ENCODE peak calls at places on chromosome 13, in eight cellular contexts. P is mucosa of descending colon, T is breast epithelium, H is fibroblast of lung, J is keratinocyte, K is suprapubic skin, G is adrenal gland, A is upper lobe of right lung. S is an unnamed sample.

GRCh38 chr13:38900188-38900587 is 90.4 kb downstream of the STOML3 start:
- DNase-seq in P (no peak), T (no peak), H (no peak), J (no peak), K (no peak), G (no peak), A (no peak), S (no peak)

GRCh38 chr13:62061751-62062150 is 646.1 kb upstream of the PCDH20 start:
- DNase-seq in P (no peak), T (no peak), H (no peak), J (no peak), K (no peak), G (no peak), A (no peak), S (no peak)

GRCh38 chr13:53191091-53191490 is 162.5 kb downstream of the OLFM4 start:
- DNase-seq in P (no peak), T (no peak), H (peak; percentile 6), J (peak; percentile 50), K (no peak), G (no peak), A (no peak), S (no peak)

GRCh38 chr13:94182185-94182761 is 297.2 kb downstream of the DCT start:
- DNase-seq in P (no peak), T (no peak), H (no peak), J (no peak), K (no peak), G (no peak), A (no peak), S (no peak)

GRCh38 chr13:94205896-94206295 is 273.6 kb downstream of the DCT start:
- DNase-seq in P (no peak), T (no peak), H (no peak), J (no peak), K (no peak), G (no peak), A (no peak), S (no peak)

GRCh38 chr13:24713022-24713421 is 32.8 kb downstream of the ATP12A start:
- DNase-seq in P (no peak), T (no peak), H (peak; percentile 24), J (no peak), K (no peak), G (peak; percentile 68), A (no peak), S (no peak)

GRCh38 chr13:113209880-113210421 is 538 bp downstream of the CUL4A start:
- DNase-seq in P (peak; percentile 89), T (peak; percentile 46), H (peak; percentile 59), J (no peak), K (peak; percentile 77), G (no peak), A (peak; percentile 87), S (peak; percentile 93)

GRCh38 chr13:29543230-29544215 is 52.0 kb downstream of the SLC7A1 start:
- DNase-seq in P (no peak), T (no peak), H (peak; percentile 79), J (no peak), K (no peak), G (no peak), A (no peak), S (no peak)

GRCh38 chr13:42420304-42420703 is 148.4 kb downstream of the AKAP11 start:
- DNase-seq in P (no peak), T (no peak), H (no peak), J (no peak), K (no peak), G (no peak), A (no peak), S (no peak)

GRCh38 chr13:112510002-112510780 is 77.8 kb downstream of the TUBGCP3 start:
- DNase-seq in P (no peak), T (no peak), H (peak; percentile 69), J (no peak), K (no peak), G (peak; percentile 60), A (no peak), S (no peak)

DNA sequence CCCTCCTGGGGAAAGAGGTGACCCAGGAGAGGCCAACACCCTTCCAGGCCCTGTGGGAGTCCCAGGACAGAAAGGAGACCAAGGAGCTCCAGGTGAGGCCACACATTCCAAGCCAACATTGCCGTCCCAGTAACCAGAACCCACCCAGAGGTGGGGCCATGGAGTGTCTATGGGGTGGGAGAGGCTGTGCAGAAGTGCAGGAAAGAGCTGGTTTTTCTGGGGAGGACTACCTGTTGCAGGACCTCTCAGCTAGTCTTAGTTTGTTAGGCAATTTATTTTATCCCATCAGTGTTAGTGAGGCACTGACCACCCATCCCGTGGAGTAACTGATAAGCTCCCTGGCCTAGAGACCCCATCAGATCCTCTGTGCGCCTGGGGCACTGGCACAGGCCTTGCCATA is 66.1 kb downstream of the RAB20 start:
- DNase-seq in P (no peak), T (no peak), H (no peak), J (no peak), K (no peak), G (no peak), A (no peak), S (no peak)
- H3K36me3 ChIP-seq in P (no peaks in the 10 kb centered on the region), T (no peaks in the 10 kb centered on the region), H (peaks cover 15% of the 10 kb centered on the region), J (peaks cover 16% of the 10 kb centered on the region), K (peaks cover 54% of the 10 kb centered on the region), G (peaks cover 26% of the 10 kb centered on the region), A (peaks cover 41% of the 10 kb centered on the region), S (peaks cover 99% of the 10 kb centered on the region)

DNA sequence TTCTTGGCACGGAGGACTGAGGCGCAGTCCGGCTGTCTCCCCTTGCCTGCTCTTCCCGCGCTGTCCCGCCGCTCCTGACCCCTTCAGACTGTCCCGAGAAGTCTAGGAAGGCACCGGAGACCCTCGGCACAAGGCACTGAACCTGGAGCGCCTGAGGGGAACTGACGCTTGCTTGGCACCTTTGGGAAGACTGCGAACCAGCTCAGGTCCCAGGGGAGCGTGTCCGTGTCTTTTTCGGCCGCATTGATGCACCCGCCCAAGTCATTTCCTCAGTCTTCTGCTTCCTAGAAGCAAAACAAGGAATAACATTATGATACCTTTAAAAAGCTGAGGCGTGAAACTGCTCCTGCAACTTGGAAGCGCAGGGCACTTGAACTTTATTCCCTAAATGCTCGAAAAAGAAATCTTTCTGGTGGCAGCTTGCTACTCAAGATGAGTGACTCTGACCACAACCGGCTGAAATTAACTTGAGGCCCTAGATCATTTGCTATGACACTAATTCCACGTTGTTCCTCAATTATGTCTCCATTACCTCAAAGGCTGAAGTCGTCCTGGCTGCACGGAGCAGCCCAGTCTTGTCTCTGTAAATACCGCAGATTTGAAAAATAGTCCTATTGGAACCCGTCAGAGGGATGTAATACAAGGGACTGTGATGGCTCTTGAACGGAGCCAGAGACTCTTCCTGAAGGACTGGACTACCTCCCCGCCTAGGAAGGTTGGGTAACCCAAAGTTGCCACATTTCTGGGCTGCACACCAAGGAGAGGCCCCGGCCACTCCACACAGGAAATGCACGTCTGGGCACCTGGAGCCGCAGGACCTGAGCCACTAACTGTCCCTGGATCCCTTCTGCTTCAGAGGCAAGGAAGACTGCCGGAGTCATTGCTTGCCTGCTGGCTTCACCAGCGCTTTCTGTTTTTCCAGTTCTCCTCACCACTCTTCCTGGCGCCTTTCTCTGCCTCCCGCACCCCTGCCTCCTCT is 947 bp upstream of the FLT1 start:
- DNase-seq in P (no peak), T (peak; percentile 24), H (no peak), J (no peak), K (no peak), G (no peak), A (peak; percentile 74), S (no peak)
- H3K4me3 ChIP-seq in P (no peak overlapping the region), T (peak overlapping the region; percentile 46), H (no peak overlapping the region), J (no peak overlapping the region), K (peak overlapping the region; percentile 63), G (no peak overlapping the region), A (peak overlapping the region; percentile 57), S (peak overlapping the region; percentile 57)

GRCh38 chr13:110262944-110263343 is 44.0 kb downstream of the COL4A1 start:
- DNase-seq in P (no peak), T (peak; percentile 37), H (no peak), J (no peak), K (no peak), G (no peak), A (no peak), S (no peak)
- H3K4me1 ChIP-seq in P (peaks cover 8% of the 10 kb centered on the region), T (peaks cover 15% of the 10 kb centered on the region), H (peaks cover 41% of the 10 kb centered on the region), J (peaks cover 54% of the 10 kb centered on the region), K (peaks cover 43% of the 10 kb centered on the region), G (peaks cover 23% of the 10 kb centered on the region), A (peaks cover 43% of the 10 kb centered on the region), S (peaks cover 72% of the 10 kb centered on the region)

DNA sequence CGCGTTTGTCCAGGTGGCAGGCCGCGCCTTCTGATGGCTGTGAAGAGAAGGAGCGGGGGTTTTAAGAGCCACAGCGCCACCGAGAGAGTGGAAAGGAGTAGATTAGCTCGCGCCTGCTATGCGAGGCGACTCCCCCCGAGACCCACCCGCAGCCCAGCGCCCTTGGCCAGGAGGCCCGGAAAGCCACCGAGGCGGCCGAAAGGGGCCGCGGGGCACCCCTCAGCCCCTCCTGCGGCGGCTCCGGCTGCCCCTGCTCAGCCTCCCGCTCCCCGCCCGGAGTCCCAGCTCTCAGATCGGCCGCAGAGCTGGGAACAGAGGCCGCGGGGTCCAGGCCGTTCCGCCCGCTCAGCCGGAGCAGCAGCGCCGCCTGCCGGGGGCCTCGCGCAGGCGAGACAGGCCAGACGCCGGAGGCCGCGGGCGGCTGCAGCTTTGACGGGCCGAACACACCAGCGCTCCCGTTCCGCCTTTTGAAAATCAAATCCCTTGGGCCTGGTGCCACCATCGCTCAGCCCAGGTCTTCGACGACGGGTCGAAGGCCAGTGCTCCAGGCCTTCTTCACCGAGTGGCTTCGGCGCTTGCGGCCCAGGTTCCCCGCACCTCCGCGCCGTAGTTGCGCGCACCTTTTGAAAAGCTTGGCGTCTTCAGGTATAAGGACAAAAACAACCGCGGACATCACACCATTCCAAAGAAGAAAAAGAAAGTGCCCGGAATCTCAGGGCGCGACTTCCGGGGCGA is 15.3 kb downstream of the CDX2 start:
- DNase-seq in P (peak; percentile 84), T (peak; percentile 22), H (peak; percentile 47), J (no peak), K (peak; percentile 75), G (peak; percentile 72), A (peak; percentile 91), S (peak; percentile 88)
- H3K36me3 ChIP-seq in P (no peaks in the 10 kb centered on the region), T (no peaks in the 10 kb centered on the region), H (no peaks in the 10 kb centered on the region), J (no peaks in the 10 kb centered on the region), K (no peaks in the 10 kb centered on the region), G (no peaks in the 10 kb centered on the region), A (no peaks in the 10 kb centered on the region), S (no peaks in the 10 kb centered on the region)

GRCh38 chr13:109783815-109784589 is 2.4 kb downstream of the IRS2 start:
- DNase-seq in P (peak; percentile 64), T (peak; percentile 29), H (no peak), J (no peak), K (no peak), G (no peak), A (no peak), S (peak; percentile 72)

GRCh38 chr13:109782066-109782822 is 4.1 kb downstream of the IRS2 start:
- DNase-seq in P (no peak), T (no peak), H (no peak), J (no peak), K (no peak), G (no peak), A (no peak), S (no peak)

GRCh38 chr13:109782823-109783411 is 3.5 kb downstream of the IRS2 start:
- DNase-seq in P (no peak), T (no peak), H (no peak), J (no peak), K (no peak), G (no peak), A (no peak), S (peak; percentile 55)

GRCh38 chr13:109784590-109785140 is 1.7 kb downstream of the IRS2 start:
- DNase-seq in P (peak; percentile 83), T (peak; percentile 43), H (peak; percentile 72), J (no peak), K (peak; percentile 78), G (peak; percentile 88), A (peak; percentile 91), S (peak; percentile 91)

DNA sequence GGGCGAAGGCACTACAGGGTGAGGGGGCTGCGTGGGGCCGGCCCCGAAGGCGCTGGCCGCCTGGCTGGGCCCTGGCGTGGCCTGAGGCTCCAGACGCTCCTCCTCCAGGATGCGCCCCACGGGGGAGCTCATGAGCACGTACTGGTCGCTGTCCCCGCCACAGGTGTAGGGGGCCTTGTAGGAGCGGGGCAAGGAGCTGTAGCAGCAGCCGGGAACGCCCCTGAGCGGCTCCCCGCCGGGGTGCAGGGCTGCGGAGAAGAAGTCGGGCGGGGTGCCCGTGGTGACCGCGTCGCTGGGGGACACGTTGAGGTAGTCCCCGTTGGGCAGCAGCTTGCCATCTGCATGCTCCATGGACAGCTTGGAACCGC is 3.0 kb downstream of the IRS2 start:
- DNase-seq in P (no peak), T (no peak), H (no peak), J (no peak), K (no peak), G (no peak), A (no peak), S (no peak)
- H3K4me3 ChIP-seq in P (no peak overlapping the region), T (peak overlapping the region; percentile 74), H (no peak overlapping the region), J (no peak overlapping the region), K (peak overlapping the region; percentile 84), G (no peak overlapping the region), A (peak overlapping the region; percentile 56), S (peak overlapping the region; percentile 98)

S was measured in esophagus muscularis mucosa.